ENCODE peak calls at places on chromosomes 12 and 14, in nine cellular contexts. W is pancreas, R is cardiac muscle cell, B is A549, V is heart left ventricle, F is OCI-LY7, L is upper lobe of right lung, N is H9, H is adrenal gland. T is an unnamed sample.

GRCh38 chr12:47121146-47121545 is 41.4 kb upstream of the AMIGO2 start:
- DNase-seq in W (no peak), R (no peak), B (no peak), V (no peak), F (no peak), L (no peak), N (no peak), H (no peak), T (no peak)

GRCh38 chr14:51293149-51293925 is 53.3 kb downstream of the TMX1 start:
- DNase-seq in W (no peak), R (no peak), B (no peak), V (peak; percentile 71), F (no peak), L (no peak), N (no peak), H (peak; percentile 38), T (no peak)

GRCh38 chr14:50615056-50615455 is 53.0 kb downstream of the SAV1 start:
- DNase-seq in W (no peak), R (no peak), B (no peak), V (no peak), F (no peak), L (no peak), N (no peak), H (no peak), T (no peak)

GRCh38 chr14:23061995-23062394 is 4.7 kb upstream of the CDH24 start:
- DNase-seq in W (peak; percentile 75), R (no peak), B (peak; percentile 84), V (peak; percentile 56), F (no peak), L (no peak), N (no peak), H (peak; percentile 95), T (no peak)

GRCh38 chr14:71856199-71856919 is 75.9 kb upstream of the RGS6 start:
- DNase-seq in W (no peak), R (no peak), B (no peak), V (no peak), F (peak; percentile 84), L (no peak), N (no peak), H (peak; percentile 26), T (no peak)

GRCh38 chr12:119803391-119803791 is 73.7 kb downstream of the CIT start:
- DNase-seq in W (no peak), R (peak; percentile 65), B (no peak), V (no peak), F (no peak), L (no peak), N (peak; percentile 80), H (peak; percentile 36), T (no peak)

GRCh38 chr14:60175255-60175902 is 10.2 kb upstream of the DHRS7 start:
- DNase-seq in W (no peak), R (no peak), B (no peak), V (no peak), F (no peak), L (no peak), N (no peak), H (no peak), T (no peak)

GRCh38 chr14:29085546-29085945 is 319.0 kb downstream of the FOXG1 start:
- DNase-seq in W (no peak), R (peak; percentile 45), B (peak; percentile 8), V (no peak), F (no peak), L (no peak), N (peak; percentile 35), H (no peak), T (no peak)

GRCh38 chr14:53295985-53296582 is 143.0 kb upstream of the DDHD1 start:
- DNase-seq in W (no peak), R (peak; percentile 66), B (peak; percentile 39), V (no peak), F (peak; percentile 57), L (no peak), N (no peak), H (no peak), T (no peak)

GRCh38 chr14:91744068-91744480 is 12.2 kb upstream of the CATSPERB start:
- DNase-seq in W (peak; percentile 67), R (no peak), B (peak; percentile 79), V (no peak), F (no peak), L (no peak), N (no peak), H (no peak), T (no peak)

GRCh38 chr12:93699271-93700141 is 22.3 kb downstream of the CRADD start:
- DNase-seq in W (no peak), R (no peak), B (no peak), V (no peak), F (no peak), L (no peak), N (no peak), H (no peak), T (no peak)

GRCh38 chr14:21894003-21894897 is 220.6 kb upstream of the OR4E1 start:
- DNase-seq in W (no peak), R (peak; percentile 15), B (peak; percentile 24), V (no peak), F (peak; percentile 80), L (no peak), N (peak; percentile 59), H (no peak), T (peak; percentile 34)

GRCh38 chr12:50772877-50773276 is 9.0 kb downstream of the ATF1 start:
- DNase-seq in W (no peak), R (no peak), B (no peak), V (no peak), F (no peak), L (no peak), N (no peak), H (no peak), T (no peak)
- H3K27ac ChIP-seq in W (no peak overlapping the region), R (no peak overlapping the region), B (no peak overlapping the region), V (no peak overlapping the region), F (no peak overlapping the region), L (no peak overlapping the region), N (no peak overlapping the region), H (no peak overlapping the region), T (no peak overlapping the region)

GRCh38 chr14:77547512-77547911 is 48.9 kb upstream of the ISM2 start:
- DNase-seq in W (no peak), R (no peak), B (no peak), V (no peak), F (no peak), L (no peak), N (peak; percentile 31), H (no peak), T (no peak)
- TF ChIP-seq CTCF in W (no peak), R (peak; percentile 12), B (no peak), V (no peak), F (peak; percentile 25), L (no peak), N (peak; percentile 49), H (no peak), T (no peak)

GRCh38 chr12:24943947-24944597 is 4.8 kb downstream of the BCAT1 start:
- DNase-seq in W (no peak), R (no peak), B (no peak), V (no peak), F (no peak), L (no peak), N (no peak), H (no peak), T (no peak)

GRCh38 chr12:24944598-24944975 is 4.3 kb downstream of the BCAT1 start:
- DNase-seq in W (no peak), R (no peak), B (no peak), V (no peak), F (no peak), L (no peak), N (no peak), H (no peak), T (no peak)

GRCh38 chr12:24938341-24938740 is 10.6 kb downstream of the BCAT1 start:
- DNase-seq in W (no peak), R (no peak), B (no peak), V (no peak), F (no peak), L (no peak), N (no peak), H (no peak), T (no peak)

GRCh38 chr12:24937553-24938244 is 11.2 kb downstream of the BCAT1 start:
- DNase-seq in W (no peak), R (no peak), B (no peak), V (no peak), F (no peak), L (no peak), N (no peak), H (no peak), T (no peak)

DNA sequence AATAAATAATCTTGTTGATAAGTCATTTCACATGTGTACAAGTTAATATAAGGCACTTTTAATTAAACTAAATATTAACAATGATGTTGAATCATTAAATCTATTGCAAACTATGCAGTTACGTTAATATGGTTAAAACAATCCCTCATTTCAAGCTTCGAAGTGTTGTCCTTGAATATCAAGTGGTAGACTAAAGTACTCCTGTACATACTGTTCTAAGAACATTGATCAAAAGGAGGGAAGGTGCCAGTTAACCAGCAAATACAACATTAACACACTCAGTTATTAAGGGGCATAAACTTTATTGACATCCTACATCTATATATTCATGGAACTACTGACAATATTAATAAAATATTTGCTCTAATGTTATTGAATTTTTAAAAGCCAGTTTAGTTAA is 8.7 kb downstream of the BCAT1 start:
- DNase-seq in W (no peak), R (no peak), B (no peak), V (no peak), F (no peak), L (no peak), N (no peak), H (no peak), T (no peak)
- H3K27ac ChIP-seq in W (no peak overlapping the region), R (no peak overlapping the region), B (no peak overlapping the region), V (no peak overlapping the region), F (no peak overlapping the region), L (no peak overlapping the region), N (no peak overlapping the region), H (no peak overlapping the region), T (no peak overlapping the region)

GRCh38 chr14:36229262-36229661 is 52.7 kb upstream of the PTCSC3 start:
- DNase-seq in W (no peak), R (no peak), B (no peak), V (no peak), F (no peak), L (no peak), N (no peak), H (no peak), T (no peak)

GRCh38 chr14:36226164-36226563 is 49.6 kb upstream of the PTCSC3 start:
- DNase-seq in W (no peak), R (no peak), B (no peak), V (no peak), F (no peak), L (no peak), N (no peak), H (no peak), T (no peak)

GRCh38 chr14:36224176-36224575 is 47.7 kb upstream of the PTCSC3 start:
- DNase-seq in W (no peak), R (no peak), B (no peak), V (no peak), F (no peak), L (no peak), N (no peak), H (no peak), T (no peak)

GRCh38 chr14:36227802-36228201 is 51.3 kb upstream of the PTCSC3 start:
- DNase-seq in W (no peak), R (no peak), B (no peak), V (no peak), F (no peak), L (no peak), N (no peak), H (no peak), T (no peak)

DNA sequence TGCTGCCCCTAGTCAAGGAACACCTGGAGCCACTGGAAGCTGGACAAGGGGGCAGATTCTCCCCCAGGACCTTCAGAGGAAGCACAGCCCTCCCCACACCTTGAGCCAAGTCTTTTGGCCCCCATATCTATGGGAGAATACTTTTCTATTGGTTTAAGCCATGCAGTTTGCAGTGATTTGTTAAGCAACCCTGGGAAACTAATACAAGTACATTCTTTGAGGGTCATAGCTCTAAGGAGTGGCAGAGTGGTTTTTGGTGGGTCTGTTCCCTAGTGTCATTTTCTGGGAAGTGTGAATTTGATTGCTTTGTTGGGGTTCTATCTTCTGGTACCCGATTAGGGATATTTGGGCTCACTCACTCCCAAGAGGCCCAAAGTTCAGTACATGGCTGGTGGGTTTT is 50.8 kb upstream of the PTCSC3 start:
- DNase-seq in W (no peak), R (no peak), B (no peak), V (no peak), F (no peak), L (no peak), N (no peak), H (no peak), T (no peak)
- TF ChIP-seq CTCF in W (no peak), R (no peak), B (no peak), V (no peak), F (no peak), L (no peak), N (no peak), H (no peak), T (no peak)

T was measured in CD4-positive, alpha-beta T cell.